ENCODE peak calls at places on chromosomes 12 and 14, in eight cellular contexts. B is neural progenitor cell, U is hepatocyte, E is MM.1S, S is OCI-LY7, C is HCT116, V is GM23338, I is SK-N-SH. N is an unnamed sample.

GRCh38 chr14:36105401-36105800 is 71.1 kb downstream of the PTCSC3 start:
- DNase-seq in B (peak; percentile 75), U (peak; percentile 9), E (no peak), S (no peak), C (peak; percentile 40), V (peak; percentile 80), I (no peak), N (peak; percentile 61)

GRCh38 chr14:70052990-70053389 is 135.8 kb downstream of the SLC8A3 start:
- DNase-seq in B (peak; percentile 86), U (peak; percentile 63), E (peak; percentile 33), S (peak; percentile 8), C (no peak), V (peak; percentile 76), I (no peak), N (peak; percentile 40)

GRCh38 chr14:51823706-51824105 is 36.7 kb upstream of the GNG2 start:
- DNase-seq in B (no peak), U (no peak), E (no peak), S (no peak), C (no peak), V (no peak), I (no peak), N (peak; percentile 97)

GRCh38 chr12:114608509-114608908 is 75.5 kb downstream of the TBX3 start:
- DNase-seq in B (no peak), U (no peak), E (no peak), S (no peak), C (no peak), V (no peak), I (no peak), N (no peak)

GRCh38 chr12:80064269-80064668 is 35.1 kb upstream of the OTOGL start:
- DNase-seq in B (no peak), U (no peak), E (no peak), S (no peak), C (no peak), V (no peak), I (no peak), N (no peak)

GRCh38 chr12:46507766-46508165 is 135.2 kb upstream of the SLC38A2 start:
- DNase-seq in B (no peak), U (no peak), E (no peak), S (no peak), C (no peak), V (no peak), I (no peak), N (peak; percentile 48)

GRCh38 chr12:45269407-45269741 is 53.5 kb downstream of the ANO6 start:
- DNase-seq in B (no peak), U (no peak), E (no peak), S (no peak), C (no peak), V (no peak), I (no peak), N (no peak)

GRCh38 chr12:54173066-54173726 is 15.6 kb downstream of the SMUG1 start:
- DNase-seq in B (peak; percentile 80), U (peak; percentile 77), E (peak; percentile 47), S (no peak), C (no peak), V (peak; percentile 78), I (peak; percentile 85), N (peak; percentile 58)

GRCh38 chr12:26651566-26652188 is 181.3 kb downstream of the ITPR2 start:
- DNase-seq in B (peak; percentile 73), U (peak; percentile 65), E (peak; percentile 32), S (peak; percentile 64), C (peak; percentile 41), V (peak; percentile 89), I (peak; percentile 75), N (peak; percentile 97)

GRCh38 chr12:2384029-2384386 is 331.2 kb downstream of the CACNA1C start:
- DNase-seq in B (no peak), U (no peak), E (no peak), S (no peak), C (no peak), V (no peak), I (no peak), N (peak; percentile 6)

GRCh38 chr14:61860294-61860918 is 98.2 kb downstream of the SNAPC1 start:
- DNase-seq in B (peak; percentile 61), U (peak; percentile 62), E (peak; percentile 31), S (peak; percentile 66), C (peak; percentile 23), V (peak; percentile 82), I (peak; percentile 65), N (peak; percentile 85)

GRCh38 chr14:99982449-99983250 is 82.6 kb upstream of the EVL start:
- DNase-seq in B (peak; percentile 74), U (peak; percentile 76), E (peak; percentile 44), S (peak; percentile 72), C (peak; percentile 34), V (peak; percentile 82), I (peak; percentile 81), N (peak; percentile 71)

GRCh38 chr14:104146651-104147345 is 8.4 kb downstream of the KIF26A start:
- DNase-seq in B (no peak), U (no peak), E (no peak), S (no peak), C (no peak), V (no peak), I (no peak), N (no peak)

GRCh38 chr14:35975814-35976213 is 149.7 kb downstream of the BRMS1L start:
- DNase-seq in B (no peak), U (no peak), E (no peak), S (no peak), C (no peak), V (no peak), I (no peak), N (no peak)

GRCh38 chr14:28264306-28264705 is 502.3 kb upstream of the FOXG1 start:
- DNase-seq in B (no peak), U (no peak), E (no peak), S (no peak), C (no peak), V (no peak), I (no peak), N (no peak)

GRCh38 chr12:53791735-53792326 is 40.1 kb upstream of the CISTR start:
- DNase-seq in B (peak; percentile 38), U (peak; percentile 42), E (peak; percentile 20), S (peak; percentile 38), C (peak; percentile 38), V (peak; percentile 80), I (no peak), N (peak; percentile 37)

GRCh38 chr14:54106802-54107377 is 150.3 kb upstream of the BMP4 start:
- DNase-seq in B (peak; percentile 24), U (no peak), E (no peak), S (no peak), C (no peak), V (peak; percentile 35), I (no peak), N (peak; percentile 99)

GRCh38 chr14:60760648-60761364 is 26.2 kb downstream of the MNAT1 start:
- DNase-seq in B (no peak), U (peak; percentile 14), E (no peak), S (no peak), C (peak; percentile 71), V (peak; percentile 89), I (no peak), N (peak; percentile 94)

GRCh38 chr12:120072472-120072871 is 44.1 kb downstream of the RAB35 start:
- DNase-seq in B (no peak), U (no peak), E (no peak), S (no peak), C (no peak), V (no peak), I (no peak), N (no peak)

GRCh38 chr12:19053999-19054398 is 75.5 kb upstream of the PLEKHA5 start:
- DNase-seq in B (no peak), U (no peak), E (no peak), S (no peak), C (no peak), V (no peak), I (no peak), N (no peak)

GRCh38 chr14:68245146-68246073 is 425.8 kb downstream of the RAD51B start:
- DNase-seq in B (no peak), U (peak; percentile 57), E (no peak), S (no peak), C (no peak), V (no peak), I (no peak), N (no peak)
- TF ChIP-seq CTCF in B (no peak), U (no peak), E (no peak), S (no peak), C (no peak), V (no peak), I (no peak), N (no peak)

GRCh38 chr12:101086490-101086889 is 123.5 kb downstream of the SLC5A8 start:
- DNase-seq in B (no peak), U (no peak), E (no peak), S (no peak), C (no peak), V (peak; percentile 37), I (no peak), N (peak; percentile 6)
- H3K27ac ChIP-seq in B (no peak overlapping the region), U (no peak overlapping the region), E (no peak overlapping the region), S (no peak overlapping the region), C (no peak overlapping the region), V (no peak overlapping the region), I (no peak overlapping the region), N (no peak overlapping the region)

GRCh38 chr14:30017370-30017993 is 89.8 kb upstream of the PRKD1 start:
- DNase-seq in B (no peak), U (no peak), E (no peak), S (no peak), C (no peak), V (no peak), I (no peak), N (no peak)

GRCh38 chr14:30016025-30016424 is 88.4 kb upstream of the PRKD1 start:
- DNase-seq in B (no peak), U (no peak), E (no peak), S (no peak), C (no peak), V (no peak), I (no peak), N (no peak)

GRCh38 chr14:30020271-30020670 is 92.6 kb upstream of the PRKD1 start:
- DNase-seq in B (no peak), U (no peak), E (no peak), S (no peak), C (no peak), V (no peak), I (no peak), N (no peak)

GRCh38 chr14:30020687-30021086 is 93.0 kb upstream of the PRKD1 start:
- DNase-seq in B (no peak), U (no peak), E (no peak), S (no peak), C (no peak), V (no peak), I (no peak), N (no peak)

GRCh38 chr14:30015471-30015870 is 87.8 kb upstream of the PRKD1 start:
- DNase-seq in B (no peak), U (no peak), E (no peak), S (no peak), C (no peak), V (no peak), I (no peak), N (no peak)
- TF ChIP-seq EZH2phosphoT487 in B (no peak), U (no peak), E (no peak), S (no peak), C (no peak), V (no peak), I (no peak), N (no peak)

DNA sequence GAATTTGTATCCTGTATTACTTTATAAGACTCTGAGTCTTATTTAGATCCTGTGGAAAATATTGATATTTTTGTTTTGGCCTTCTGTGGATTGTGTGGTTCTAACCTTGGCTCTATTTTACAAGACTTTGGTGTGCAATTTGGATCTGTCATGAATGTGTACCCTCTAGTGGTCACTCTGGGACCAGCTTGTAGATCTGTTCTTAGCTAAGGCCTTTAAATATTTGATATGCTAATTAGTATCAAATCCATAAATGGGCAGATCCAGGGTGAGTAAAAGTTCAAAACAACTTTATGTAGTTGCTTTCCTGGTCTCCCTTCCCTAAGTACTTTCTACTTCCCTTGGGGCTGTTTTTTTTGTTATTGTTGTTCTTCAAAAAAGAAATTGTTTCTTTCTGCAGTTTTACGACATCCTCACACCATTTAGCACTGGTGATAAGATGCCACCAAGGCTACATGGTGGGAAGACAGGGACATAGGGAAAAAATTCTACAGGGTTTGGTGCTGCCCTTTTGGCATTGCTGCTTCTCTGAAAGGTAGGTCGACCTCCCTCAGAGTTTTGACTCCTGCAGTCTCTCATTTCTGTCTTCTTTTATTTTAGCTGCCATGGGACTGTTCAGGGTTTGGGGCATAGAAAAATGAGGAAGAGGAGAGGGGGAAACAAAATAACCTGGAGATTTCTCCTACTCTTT is 238.5 kb downstream of the GPHN start:
- DNase-seq in B (peak; percentile 39), U (peak; percentile 14), E (peak; percentile 35), S (peak; percentile 4), C (peak; percentile 57), V (peak; percentile 57), I (peak; percentile 31), N (peak; percentile 71)
- TF ChIP-seq CTCF in B (peak; percentile 63), U (peak; percentile 34), E (peak; percentile 57), S (peak; percentile 69), C (peak; percentile 74), V (peak; percentile 85), I (peak; percentile 67), N (peak; percentile 90)